ENCODE peak calls at places on chromosomes 16 and 17, in eight cellular contexts. One of them, this sample, is unnamed.

GRCh38 chr17:76791053-76791980 is 53.4 kb downstream of the MFSD11 start:
- DNase-seq in neural progenitor cell: no peak
- DNase-seq in HepG2: peak; percentile 39
- DNase-seq in tibial nerve: no peak
- DNase-seq in stomach: peak; percentile 27
- DNase-seq in CD8-positive, alpha-beta T cell: peak; percentile 54
- DNase-seq in ovary: peak; percentile 16
- DNase-seq in right lobe of liver: no peak
- DNase-seq in this sample: no peak

GRCh38 chr16:88534731-88535141 is 35.5 kb upstream of the ZC3H18 start:
- DNase-seq in neural progenitor cell: peak; percentile 41
- DNase-seq in HepG2: no peak
- DNase-seq in tibial nerve: no peak
- DNase-seq in stomach: no peak
- DNase-seq in CD8-positive, alpha-beta T cell: peak; percentile 41
- DNase-seq in ovary: peak; percentile 55
- DNase-seq in right lobe of liver: no peak
- DNase-seq in this sample: no peak

GRCh38 chr16:74770826-74771526 is 3.6 kb downstream of the FA2H start:
- DNase-seq in neural progenitor cell: no peak
- DNase-seq in HepG2: no peak
- DNase-seq in tibial nerve: no peak
- DNase-seq in stomach: no peak
- DNase-seq in CD8-positive, alpha-beta T cell: no peak
- DNase-seq in ovary: no peak
- DNase-seq in right lobe of liver: no peak
- DNase-seq in this sample: no peak

GRCh38 chr16:81445926-81446317 is 1.3 kb downstream of the CMIP start:
- DNase-seq in neural progenitor cell: peak; percentile 56
- DNase-seq in HepG2: no peak
- DNase-seq in tibial nerve: no peak
- DNase-seq in stomach: no peak
- DNase-seq in CD8-positive, alpha-beta T cell: no peak
- DNase-seq in ovary: peak; percentile 44
- DNase-seq in right lobe of liver: no peak
- DNase-seq in this sample: no peak

GRCh38 chr16:19717319-19717718 is 708 bp downstream of the KNOP1 start:
- DNase-seq in neural progenitor cell: peak; percentile 76
- DNase-seq in HepG2: no peak
- DNase-seq in tibial nerve: no peak
- DNase-seq in stomach: no peak
- DNase-seq in CD8-positive, alpha-beta T cell: no peak
- DNase-seq in ovary: no peak
- DNase-seq in right lobe of liver: no peak
- DNase-seq in this sample: no peak

GRCh38 chr16:78175287-78175686 is 75.8 kb downstream of the WWOX start:
- DNase-seq in neural progenitor cell: no peak
- DNase-seq in HepG2: no peak
- DNase-seq in tibial nerve: no peak
- DNase-seq in stomach: no peak
- DNase-seq in CD8-positive, alpha-beta T cell: no peak
- DNase-seq in ovary: no peak
- DNase-seq in right lobe of liver: no peak
- DNase-seq in this sample: no peak

GRCh38 chr16:80803341-80804060 is 897 bp downstream of the CDYL2 start:
- DNase-seq in neural progenitor cell: peak; percentile 63
- DNase-seq in HepG2: no peak
- DNase-seq in tibial nerve: no peak
- DNase-seq in stomach: peak; percentile 45
- DNase-seq in CD8-positive, alpha-beta T cell: peak; percentile 35
- DNase-seq in ovary: no peak
- DNase-seq in right lobe of liver: peak; percentile 55
- DNase-seq in this sample: no peak

GRCh38 chr17:42538482-42538881 is 2.4 kb downstream of the NAGLU start:
- DNase-seq in neural progenitor cell: no peak
- DNase-seq in HepG2: no peak
- DNase-seq in tibial nerve: no peak
- DNase-seq in stomach: no peak
- DNase-seq in CD8-positive, alpha-beta T cell: no peak
- DNase-seq in ovary: no peak
- DNase-seq in right lobe of liver: no peak
- DNase-seq in this sample: no peak

GRCh38 chr17:75509528-75510258 is 5.6 kb downstream of the CASKIN2 start:
- DNase-seq in neural progenitor cell: no peak
- DNase-seq in HepG2: no peak
- DNase-seq in tibial nerve: no peak
- DNase-seq in stomach: no peak
- DNase-seq in CD8-positive, alpha-beta T cell: no peak
- DNase-seq in ovary: no peak
- DNase-seq in right lobe of liver: peak; percentile 68
- DNase-seq in this sample: no peak

GRCh38 chr17:39711851-39712250 is 12.0 kb downstream of the ERBB2 start:
- DNase-seq in neural progenitor cell: no peak
- DNase-seq in HepG2: no peak
- DNase-seq in tibial nerve: no peak
- DNase-seq in stomach: no peak
- DNase-seq in CD8-positive, alpha-beta T cell: no peak
- DNase-seq in ovary: no peak
- DNase-seq in right lobe of liver: no peak
- DNase-seq in this sample: no peak

GRCh38 chr17:57916925-57917858 is 38.0 kb downstream of the CUEDC1 start:
- DNase-seq in neural progenitor cell: no peak
- DNase-seq in HepG2: peak; percentile 53
- DNase-seq in tibial nerve: no peak
- DNase-seq in stomach: no peak
- DNase-seq in CD8-positive, alpha-beta T cell: peak; percentile 31
- DNase-seq in ovary: no peak
- DNase-seq in right lobe of liver: no peak
- DNase-seq in this sample: no peak

GRCh38 chr17:4565209-4566141 is 5.1 kb upstream of the GGT6 start:
- DNase-seq in neural progenitor cell: peak; percentile 90
- DNase-seq in HepG2: peak; percentile 83
- DNase-seq in tibial nerve: peak; percentile 41
- DNase-seq in stomach: peak; percentile 72
- DNase-seq in CD8-positive, alpha-beta T cell: peak; percentile 45
- DNase-seq in ovary: peak; percentile 72
- DNase-seq in right lobe of liver: peak; percentile 81
- DNase-seq in this sample: peak; percentile 55

GRCh38 chr16:14028207-14028606 is 42.9 kb upstream of the MRTFB start:
- DNase-seq in neural progenitor cell: no peak
- DNase-seq in HepG2: no peak
- DNase-seq in tibial nerve: no peak
- DNase-seq in stomach: no peak
- DNase-seq in CD8-positive, alpha-beta T cell: no peak
- DNase-seq in ovary: no peak
- DNase-seq in right lobe of liver: no peak
- DNase-seq in this sample: no peak

GRCh38 chr16:47528431-47528830 is 67.3 kb downstream of the PHKB start:
- DNase-seq in neural progenitor cell: no peak
- DNase-seq in HepG2: no peak
- DNase-seq in tibial nerve: no peak
- DNase-seq in stomach: no peak
- DNase-seq in CD8-positive, alpha-beta T cell: no peak
- DNase-seq in ovary: no peak
- DNase-seq in right lobe of liver: no peak
- DNase-seq in this sample: no peak

GRCh38 chr16:13935408-13935807 is 15.5 kb downstream of the ERCC4 start:
- DNase-seq in neural progenitor cell: peak; percentile 66
- DNase-seq in HepG2: peak; percentile 34
- DNase-seq in tibial nerve: no peak
- DNase-seq in stomach: no peak
- DNase-seq in CD8-positive, alpha-beta T cell: peak; percentile 13
- DNase-seq in ovary: no peak
- DNase-seq in right lobe of liver: no peak
- DNase-seq in this sample: no peak

GRCh38 chr17:28973414-28973813 is 22.1 kb upstream of the PHF12 start:
- DNase-seq in neural progenitor cell: no peak
- DNase-seq in HepG2: no peak
- DNase-seq in tibial nerve: no peak
- DNase-seq in stomach: no peak
- DNase-seq in CD8-positive, alpha-beta T cell: no peak
- DNase-seq in ovary: no peak
- DNase-seq in right lobe of liver: no peak
- DNase-seq in this sample: no peak

DNA sequence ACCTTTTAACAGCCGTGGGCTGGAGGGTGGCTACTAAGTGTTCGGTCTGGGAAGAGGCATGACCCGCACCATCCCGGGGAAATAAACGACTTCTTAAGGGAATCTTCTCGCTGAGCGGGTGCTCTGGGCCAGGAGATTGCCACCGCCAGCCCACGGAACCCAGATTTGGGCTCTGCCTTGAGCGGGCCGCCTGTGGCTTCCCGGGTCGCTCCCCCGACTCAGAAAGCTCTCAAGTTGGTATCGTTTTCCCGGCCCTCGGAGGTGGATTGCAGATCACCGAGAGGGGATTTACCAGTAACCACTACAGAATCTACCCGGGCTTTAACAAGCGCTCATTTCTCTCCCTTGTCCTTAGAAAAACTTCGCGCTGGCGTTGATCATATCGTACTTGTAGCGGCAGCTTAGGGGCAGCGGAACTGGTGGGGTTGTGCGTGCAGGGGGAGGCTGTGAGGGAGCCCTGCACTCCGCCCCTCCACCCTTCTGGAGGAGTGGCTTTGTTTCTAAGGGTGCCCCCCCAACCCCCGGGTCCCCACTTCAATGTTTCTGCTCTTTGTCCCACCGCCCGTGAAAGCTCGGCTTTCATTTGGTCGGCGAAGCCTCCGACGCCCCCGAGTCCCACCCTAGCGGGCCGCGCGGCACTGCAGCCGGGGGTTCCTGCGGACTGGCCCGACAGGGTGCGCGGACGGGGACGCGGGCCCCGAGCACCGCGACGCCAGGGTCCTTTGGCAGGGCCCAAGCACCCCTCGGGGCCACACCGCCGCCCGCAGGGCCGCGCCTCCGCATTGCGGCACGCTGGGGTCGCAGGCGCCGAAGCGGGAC is 3.6 kb upstream of the CBX4 start:
- DNase-seq in neural progenitor cell: peak; percentile 63
- DNase-seq in HepG2: no peak
- DNase-seq in tibial nerve: no peak
- DNase-seq in stomach: no peak
- DNase-seq in CD8-positive, alpha-beta T cell: peak; percentile 31
- DNase-seq in ovary: peak; percentile 68
- DNase-seq in right lobe of liver: no peak
- DNase-seq in this sample: no peak
- H3K4me1 ChIP-seq in neural progenitor cell: peaks cover 21% of the 10 kb centered on the region
- H3K4me1 ChIP-seq in HepG2: peaks cover 68% of the 10 kb centered on the region
- H3K4me1 ChIP-seq in tibial nerve: no peaks in the 10 kb centered on the region
- H3K4me1 ChIP-seq in stomach: peaks cover 59% of the 10 kb centered on the region
- H3K4me1 ChIP-seq in CD8-positive, alpha-beta T cell: peaks cover 49% of the 10 kb centered on the region
- H3K4me1 ChIP-seq in ovary: peaks cover 7% of the 10 kb centered on the region
- H3K4me1 ChIP-seq in right lobe of liver: peaks cover 55% of the 10 kb centered on the region
- H3K4me1 ChIP-seq in this sample: peaks cover 25% of the 10 kb centered on the region

GRCh38 chr16:49378816-49379215 is 5.2 kb downstream of the C16orf78 start:
- DNase-seq in neural progenitor cell: no peak
- DNase-seq in HepG2: no peak
- DNase-seq in tibial nerve: no peak
- DNase-seq in stomach: no peak
- DNase-seq in CD8-positive, alpha-beta T cell: no peak
- DNase-seq in ovary: no peak
- DNase-seq in right lobe of liver: no peak
- DNase-seq in this sample: no peak

GRCh38 chr16:49377196-49377755 is 3.7 kb downstream of the C16orf78 start:
- DNase-seq in neural progenitor cell: no peak
- DNase-seq in HepG2: no peak
- DNase-seq in tibial nerve: no peak
- DNase-seq in stomach: no peak
- DNase-seq in CD8-positive, alpha-beta T cell: no peak
- DNase-seq in ovary: no peak
- DNase-seq in right lobe of liver: no peak
- DNase-seq in this sample: no peak

GRCh38 chr16:49378238-49378637 is 4.6 kb downstream of the C16orf78 start:
- DNase-seq in neural progenitor cell: no peak
- DNase-seq in HepG2: no peak
- DNase-seq in tibial nerve: no peak
- DNase-seq in stomach: no peak
- DNase-seq in CD8-positive, alpha-beta T cell: no peak
- DNase-seq in ovary: no peak
- DNase-seq in right lobe of liver: no peak
- DNase-seq in this sample: no peak

DNA sequence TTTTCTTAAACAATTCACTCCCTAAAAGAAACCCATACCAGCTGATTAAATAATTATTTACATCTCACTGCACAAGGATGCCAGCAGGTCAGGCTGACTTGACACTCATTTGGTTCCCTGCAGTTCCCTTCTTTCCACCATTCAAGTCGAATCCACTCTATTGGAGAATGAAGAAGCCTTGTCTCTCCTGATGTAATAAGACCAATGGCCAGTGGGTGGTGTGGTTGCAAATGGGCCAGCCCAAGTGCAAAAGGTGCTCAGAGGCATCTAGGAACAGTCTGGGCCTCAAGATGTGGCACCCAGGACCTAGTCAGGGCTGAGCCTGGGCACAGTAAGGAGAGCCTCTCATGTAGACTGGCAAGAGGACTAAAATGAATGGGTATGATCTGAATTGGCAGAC is 9.3 kb downstream of the C16orf78 start:
- DNase-seq in neural progenitor cell: peak; percentile 68
- DNase-seq in HepG2: peak; percentile 13
- DNase-seq in tibial nerve: no peak
- DNase-seq in stomach: no peak
- DNase-seq in CD8-positive, alpha-beta T cell: no peak
- DNase-seq in ovary: no peak
- DNase-seq in right lobe of liver: no peak
- DNase-seq in this sample: no peak
- H3K4me1 ChIP-seq in neural progenitor cell: peaks cover 6% of the 10 kb centered on the region
- H3K4me1 ChIP-seq in HepG2: no peaks in the 10 kb centered on the region
- H3K4me1 ChIP-seq in tibial nerve: no peaks in the 10 kb centered on the region
- H3K4me1 ChIP-seq in stomach: no peaks in the 10 kb centered on the region
- H3K4me1 ChIP-seq in CD8-positive, alpha-beta T cell: no peaks in the 10 kb centered on the region
- H3K4me1 ChIP-seq in ovary: no peaks in the 10 kb centered on the region
- H3K4me1 ChIP-seq in right lobe of liver: no peaks in the 10 kb centered on the region
- H3K4me1 ChIP-seq in this sample: no peaks in the 10 kb centered on the region

GRCh38 chr17:14334261-14334860 is 33.5 kb downstream of the HS3ST3B1 start:
- DNase-seq in neural progenitor cell: no peak
- DNase-seq in HepG2: no peak
- DNase-seq in tibial nerve: no peak
- DNase-seq in stomach: no peak
- DNase-seq in CD8-positive, alpha-beta T cell: no peak
- DNase-seq in ovary: no peak
- DNase-seq in right lobe of liver: no peak
- DNase-seq in this sample: no peak
- H3K4me1 ChIP-seq in neural progenitor cell: peaks cover 43% of the 10 kb centered on the region
- H3K4me1 ChIP-seq in HepG2: peaks cover 93% of the 10 kb centered on the region
- H3K4me1 ChIP-seq in tibial nerve: no peaks in the 10 kb centered on the region
- H3K4me1 ChIP-seq in stomach: no peaks in the 10 kb centered on the region
- H3K4me1 ChIP-seq in CD8-positive, alpha-beta T cell: peaks cover 56% of the 10 kb centered on the region
- H3K4me1 ChIP-seq in ovary: peaks cover 4% of the 10 kb centered on the region
- H3K4me1 ChIP-seq in right lobe of liver: peaks cover 59% of the 10 kb centered on the region
- H3K4me1 ChIP-seq in this sample: no peaks in the 10 kb centered on the region

DNA sequence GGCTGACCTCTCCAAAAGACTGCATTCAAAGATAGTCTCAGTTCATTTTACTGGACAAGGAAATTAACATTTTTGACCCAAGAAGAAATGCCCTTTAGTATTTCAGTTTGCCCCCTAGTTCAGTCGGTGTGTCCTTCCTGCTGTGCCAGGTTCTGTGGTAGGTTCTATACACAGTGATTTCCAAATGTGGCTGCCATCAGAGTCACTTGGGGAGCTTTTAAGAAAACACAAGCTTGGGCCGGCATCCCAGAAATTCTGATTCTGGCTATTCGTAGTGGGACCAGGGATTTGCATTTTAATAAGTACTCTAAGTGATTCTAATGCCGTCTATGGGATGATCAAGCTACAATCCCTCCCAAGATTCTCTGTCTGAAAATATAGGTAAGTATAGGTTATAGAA is 10.1 kb downstream of the RSPRY1 start:
- DNase-seq in neural progenitor cell: no peak
- DNase-seq in HepG2: no peak
- DNase-seq in tibial nerve: no peak
- DNase-seq in stomach: no peak
- DNase-seq in CD8-positive, alpha-beta T cell: no peak
- DNase-seq in ovary: no peak
- DNase-seq in right lobe of liver: no peak
- DNase-seq in this sample: no peak
- H3K4me1 ChIP-seq in neural progenitor cell: no peaks in the 10 kb centered on the region
- H3K4me1 ChIP-seq in HepG2: peaks cover 83% of the 10 kb centered on the region
- H3K4me1 ChIP-seq in tibial nerve: no peaks in the 10 kb centered on the region
- H3K4me1 ChIP-seq in stomach: peaks cover 32% of the 10 kb centered on the region
- H3K4me1 ChIP-seq in CD8-positive, alpha-beta T cell: peaks cover 7% of the 10 kb centered on the region
- H3K4me1 ChIP-seq in ovary: peaks cover 2% of the 10 kb centered on the region
- H3K4me1 ChIP-seq in right lobe of liver: peaks cover 26% of the 10 kb centered on the region
- H3K4me1 ChIP-seq in this sample: peaks cover 35% of the 10 kb centered on the region